ENCODE peak calls at places on chromosomes 16 and 17, in four cellular contexts. One of them, this sample, is unnamed.

GRCh38 chr16:85994492-85995433 is 95.8 kb downstream of the IRF8 start:
- DNase-seq in heart right ventricle: no peak
- DNase-seq in stomach: peak; percentile 13
- DNase-seq in EL: no peak
- DNase-seq in this sample: peak; percentile 3

GRCh38 chr17:81189670-81190530 is 23.9 kb upstream of the AATK start:
- DNase-seq in heart right ventricle: no peak
- DNase-seq in EL: no peak
- DNase-seq in stomach: no peak
- DNase-seq in this sample: no peak

GRCh38 chr17:57810740-57811632 is 38.9 kb downstream of the MRPS23 start:
- DNase-seq in EL: peak; percentile 60
- DNase-seq in heart right ventricle: peak; percentile 69
- DNase-seq in stomach: no peak
- DNase-seq in this sample: peak; percentile 52

GRCh38 chr17:42438600-42439567 is 15.8 kb upstream of the CAVIN1 start:
- DNase-seq in EL: no peak
- DNase-seq in heart right ventricle: no peak
- DNase-seq in stomach: peak; percentile 46
- DNase-seq in this sample: peak; percentile 53

GRCh38 chr16:28321700-28322411 is 29.5 kb downstream of the SBK1 start:
- DNase-seq in EL: peak; percentile 20
- DNase-seq in heart right ventricle: no peak
- DNase-seq in stomach: no peak
- DNase-seq in this sample: peak; percentile 8

GRCh38 chr16:3656491-3657468 is 2.3 kb downstream of the DNASE1 start:
- DNase-seq in EL: no peak
- DNase-seq in stomach: no peak
- DNase-seq in heart right ventricle: no peak
- DNase-seq in this sample: peak; percentile 5

GRCh38 chr17:45976391-45976754 is 22.7 kb upstream of the STH start:
- DNase-seq in stomach: no peak
- DNase-seq in heart right ventricle: no peak
- DNase-seq in EL: no peak
- DNase-seq in this sample: no peak

GRCh38 chr17:74444406-74444805 is 12.5 kb downstream of the GPRC5C start:
- DNase-seq in stomach: peak; percentile 89
- DNase-seq in EL: no peak
- DNase-seq in heart right ventricle: peak; percentile 63
- DNase-seq in this sample: peak; percentile 38

GRCh38 chr16:68469728-68470460 is 21.6 kb upstream of the SMPD3 start:
- DNase-seq in EL: no peak
- DNase-seq in stomach: no peak
- DNase-seq in heart right ventricle: no peak
- DNase-seq in this sample: no peak

GRCh38 chr17:61380217-61380835 is 19.3 kb upstream of the TBX2 start:
- DNase-seq in heart right ventricle: no peak
- DNase-seq in stomach: no peak
- DNase-seq in EL: no peak
- DNase-seq in this sample: peak; percentile 69

GRCh38 chr17:80112471-80113032 is 11.2 kb downstream of the GAA start:
- DNase-seq in stomach: peak; percentile 17
- DNase-seq in EL: no peak
- DNase-seq in heart right ventricle: no peak
- DNase-seq in this sample: no peak